ENCODE peak calls at places on chromosomes 16 and 17, in eight cellular contexts. One of them, this sample, is unnamed.
A peak's percentile ranks its signal among the peaks of the same experiment; 100 is the strongest.

GRCh38 chr16:50568187-50568830 is 20.1 kb downstream of the NKD1 start:
- DNase-seq in astrocyte: no peak
- DNase-seq in fibroblast of lung: no peak
- DNase-seq in CD4-positive, CD25-positive, alpha-beta regulatory T cell: no peak
- DNase-seq in lung: no peak
- DNase-seq in pancreas: no peak
- DNase-seq in lower lobe of right lung: no peak
- DNase-seq in endodermal cell: no peak
- DNase-seq in this sample: no peak

GRCh38 chr17:303161-303560 is 49.4 kb downstream of the RPH3AL start:
- DNase-seq in astrocyte: no peak
- DNase-seq in fibroblast of lung: no peak
- DNase-seq in CD4-positive, CD25-positive, alpha-beta regulatory T cell: no peak
- DNase-seq in lung: no peak
- DNase-seq in pancreas: peak; percentile 9
- DNase-seq in lower lobe of right lung: peak; percentile 22
- DNase-seq in endodermal cell: no peak
- DNase-seq in this sample: no peak

GRCh38 chr16:11181889-11182279 is 74.1 kb downstream of the SOCS1 start:
- DNase-seq in astrocyte: peak; percentile 12
- DNase-seq in fibroblast of lung: peak; percentile 29
- DNase-seq in CD4-positive, CD25-positive, alpha-beta regulatory T cell: no peak
- DNase-seq in lung: no peak
- DNase-seq in pancreas: no peak
- DNase-seq in lower lobe of right lung: peak; percentile 65
- DNase-seq in endodermal cell: no peak
- DNase-seq in this sample: no peak

GRCh38 chr16:2935418-2935817 is 23.7 kb downstream of the FLYWCH1 start:
- DNase-seq in astrocyte: no peak
- DNase-seq in fibroblast of lung: no peak
- DNase-seq in CD4-positive, CD25-positive, alpha-beta regulatory T cell: no peak
- DNase-seq in lung: no peak
- DNase-seq in pancreas: no peak
- DNase-seq in lower lobe of right lung: no peak
- DNase-seq in endodermal cell: no peak
- DNase-seq in this sample: no peak

GRCh38 chr16:1906846-1907165 is 11.4 kb downstream of the HS3ST6 start:
- DNase-seq in astrocyte: no peak
- DNase-seq in fibroblast of lung: no peak
- DNase-seq in CD4-positive, CD25-positive, alpha-beta regulatory T cell: no peak
- DNase-seq in lung: no peak
- DNase-seq in pancreas: no peak
- DNase-seq in lower lobe of right lung: no peak
- DNase-seq in endodermal cell: no peak
- DNase-seq in this sample: no peak

GRCh38 chr16:85585762-85586161 is 27.4 kb upstream of the GSE1 start:
- DNase-seq in astrocyte: no peak
- DNase-seq in fibroblast of lung: no peak
- DNase-seq in CD4-positive, CD25-positive, alpha-beta regulatory T cell: no peak
- DNase-seq in lung: no peak
- DNase-seq in pancreas: no peak
- DNase-seq in lower lobe of right lung: no peak
- DNase-seq in endodermal cell: no peak
- DNase-seq in this sample: no peak

GRCh38 chr17:79214940-79215604 is 140.4 kb downstream of the ENGASE start:
- DNase-seq in astrocyte: no peak
- DNase-seq in fibroblast of lung: no peak
- DNase-seq in CD4-positive, CD25-positive, alpha-beta regulatory T cell: no peak
- DNase-seq in lung: no peak
- DNase-seq in pancreas: no peak
- DNase-seq in lower lobe of right lung: no peak
- DNase-seq in endodermal cell: peak; percentile 60
- DNase-seq in this sample: no peak

GRCh38 chr17:50102164-50102991 is 7.2 kb downstream of the PDK2 start:
- DNase-seq in astrocyte: no peak
- DNase-seq in fibroblast of lung: no peak
- DNase-seq in CD4-positive, CD25-positive, alpha-beta regulatory T cell: no peak
- DNase-seq in lung: peak; percentile 79
- DNase-seq in pancreas: peak; percentile 90
- DNase-seq in lower lobe of right lung: peak; percentile 89
- DNase-seq in endodermal cell: no peak
- DNase-seq in this sample: no peak

GRCh38 chr17:48740537-48740936 is 12.0 kb upstream of the HOXB13 start:
- DNase-seq in astrocyte: no peak
- DNase-seq in fibroblast of lung: no peak
- DNase-seq in CD4-positive, CD25-positive, alpha-beta regulatory T cell: no peak
- DNase-seq in lung: no peak
- DNase-seq in pancreas: no peak
- DNase-seq in lower lobe of right lung: no peak
- DNase-seq in endodermal cell: no peak
- DNase-seq in this sample: no peak

GRCh38 chr17:56174421-56174820 is 21.1 kb downstream of the ANKFN1 start:
- DNase-seq in astrocyte: no peak
- DNase-seq in fibroblast of lung: no peak
- DNase-seq in CD4-positive, CD25-positive, alpha-beta regulatory T cell: no peak
- DNase-seq in lung: no peak
- DNase-seq in pancreas: no peak
- DNase-seq in lower lobe of right lung: no peak
- DNase-seq in endodermal cell: no peak
- DNase-seq in this sample: no peak

GRCh38 chr17:4657678-4658077 is 16.2 kb upstream of the ALOX15 start:
- DNase-seq in astrocyte: peak; percentile 10
- DNase-seq in fibroblast of lung: peak; percentile 23
- DNase-seq in CD4-positive, CD25-positive, alpha-beta regulatory T cell: no peak
- DNase-seq in lung: no peak
- DNase-seq in pancreas: no peak
- DNase-seq in lower lobe of right lung: no peak
- DNase-seq in endodermal cell: no peak
- DNase-seq in this sample: no peak

GRCh38 chr17:36827056-36827455 is 110.2 kb upstream of the LHX1 start:
- DNase-seq in astrocyte: no peak
- DNase-seq in fibroblast of lung: no peak
- DNase-seq in CD4-positive, CD25-positive, alpha-beta regulatory T cell: no peak
- DNase-seq in lung: no peak
- DNase-seq in pancreas: no peak
- DNase-seq in lower lobe of right lung: no peak
- DNase-seq in endodermal cell: peak; percentile 70
- DNase-seq in this sample: no peak

GRCh38 chr16:54939537-54940278 is 9.0 kb downstream of the IRX5 start:
- DNase-seq in astrocyte: no peak
- DNase-seq in fibroblast of lung: peak; percentile 3
- DNase-seq in CD4-positive, CD25-positive, alpha-beta regulatory T cell: no peak
- DNase-seq in lung: no peak
- DNase-seq in pancreas: no peak
- DNase-seq in lower lobe of right lung: peak; percentile 57
- DNase-seq in endodermal cell: peak; percentile 79
- DNase-seq in this sample: no peak

GRCh38 chr17:79988163-79988971 is 47.3 kb downstream of the TBC1D16 start:
- DNase-seq in astrocyte: peak; percentile 73
- DNase-seq in fibroblast of lung: peak; percentile 81
- DNase-seq in CD4-positive, CD25-positive, alpha-beta regulatory T cell: no peak
- DNase-seq in lung: no peak
- DNase-seq in pancreas: peak; percentile 47
- DNase-seq in lower lobe of right lung: peak; percentile 47
- DNase-seq in endodermal cell: no peak
- DNase-seq in this sample: no peak

GRCh38 chr17:64146418-64147109 is 16.6 kb upstream of the ERN1 start:
- DNase-seq in astrocyte: peak; percentile 60
- DNase-seq in fibroblast of lung: peak; percentile 72
- DNase-seq in CD4-positive, CD25-positive, alpha-beta regulatory T cell: peak; percentile 36
- DNase-seq in lung: peak; percentile 64
- DNase-seq in pancreas: peak; percentile 76
- DNase-seq in lower lobe of right lung: peak; percentile 78
- DNase-seq in endodermal cell: peak; percentile 81
- DNase-seq in this sample: no peak

DNA sequence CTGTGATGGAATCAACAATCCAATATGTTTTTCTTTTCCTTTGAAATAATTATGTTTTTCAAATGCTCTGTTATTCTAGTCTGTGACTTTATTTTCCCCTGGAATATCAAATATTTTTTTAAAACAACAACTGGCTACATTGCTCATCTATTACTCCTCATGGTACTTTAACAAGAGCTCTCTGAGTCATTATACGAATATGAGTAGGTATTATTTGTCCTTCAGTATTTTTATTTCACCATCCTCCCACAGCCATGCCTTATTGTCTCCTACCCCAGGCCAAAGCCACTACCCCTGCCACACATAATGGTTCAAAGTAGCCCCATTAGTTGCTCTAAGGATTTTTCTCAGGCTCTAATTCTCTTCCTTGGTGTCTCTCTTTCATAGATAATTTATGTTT is 1572.3 kb downstream of the CDH8 start:
- DNase-seq in astrocyte: no peak
- DNase-seq in fibroblast of lung: no peak
- DNase-seq in CD4-positive, CD25-positive, alpha-beta regulatory T cell: no peak
- DNase-seq in lung: no peak
- DNase-seq in pancreas: no peak
- DNase-seq in lower lobe of right lung: no peak
- DNase-seq in endodermal cell: no peak
- DNase-seq in this sample: no peak
- H3K9me3 ChIP-seq in astrocyte: no peaks in the 10 kb centered on the region
- H3K9me3 ChIP-seq in fibroblast of lung: no peaks in the 10 kb centered on the region
- H3K9me3 ChIP-seq in CD4-positive, CD25-positive, alpha-beta regulatory T cell: peaks cover 2% of the 10 kb centered on the region
- H3K9me3 ChIP-seq in lung: no peaks in the 10 kb centered on the region
- H3K9me3 ChIP-seq in pancreas: no peaks in the 10 kb centered on the region
- H3K9me3 ChIP-seq in lower lobe of right lung: peaks cover 4% of the 10 kb centered on the region
- H3K9me3 ChIP-seq in endodermal cell: no peaks in the 10 kb centered on the region
- H3K9me3 ChIP-seq in this sample: no peaks in the 10 kb centered on the region

DNA sequence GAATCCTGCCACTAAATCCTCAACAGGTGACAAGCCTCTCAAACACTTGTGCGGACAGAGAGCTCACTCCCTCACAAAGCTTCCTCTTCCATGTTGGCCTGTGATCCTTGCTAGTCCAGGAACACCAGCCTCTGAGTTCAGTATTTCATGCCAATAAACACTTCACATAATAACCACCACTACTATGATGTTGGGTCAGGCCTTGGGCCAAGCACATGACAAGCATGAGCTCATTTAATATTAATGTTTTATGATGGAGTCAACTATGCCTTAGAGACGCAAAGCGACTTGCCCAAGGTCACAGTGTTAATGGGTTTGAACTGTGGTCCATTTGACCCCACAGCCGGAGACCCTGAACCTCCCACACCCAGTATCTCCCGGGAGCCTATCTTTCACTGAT is 129.1 kb downstream of the GAS7 start:
- DNase-seq in astrocyte: no peak
- DNase-seq in fibroblast of lung: no peak
- DNase-seq in CD4-positive, CD25-positive, alpha-beta regulatory T cell: no peak
- DNase-seq in lung: no peak
- DNase-seq in pancreas: no peak
- DNase-seq in lower lobe of right lung: no peak
- DNase-seq in endodermal cell: no peak
- DNase-seq in this sample: no peak
- H3K27ac ChIP-seq in astrocyte: no peak overlapping the region
- H3K27ac ChIP-seq in fibroblast of lung: no peak overlapping the region
- H3K27ac ChIP-seq in CD4-positive, CD25-positive, alpha-beta regulatory T cell: no peak overlapping the region
- H3K27ac ChIP-seq in lung: peak overlapping the region; percentile 12
- H3K27ac ChIP-seq in pancreas: no peak overlapping the region
- H3K27ac ChIP-seq in lower lobe of right lung: no peak overlapping the region
- H3K27ac ChIP-seq in endodermal cell: no peak overlapping the region
- H3K27ac ChIP-seq in this sample: peak overlapping the region; percentile 58

GRCh38 chr17:43582426-43582825 is 36.3 kb upstream of the ETV4 start:
- DNase-seq in astrocyte: no peak
- DNase-seq in fibroblast of lung: no peak
- DNase-seq in CD4-positive, CD25-positive, alpha-beta regulatory T cell: no peak
- DNase-seq in lung: no peak
- DNase-seq in pancreas: no peak
- DNase-seq in lower lobe of right lung: no peak
- DNase-seq in endodermal cell: no peak
- DNase-seq in this sample: no peak

GRCh38 chr17:43581130-43581529 is 35.0 kb upstream of the ETV4 start:
- DNase-seq in astrocyte: no peak
- DNase-seq in fibroblast of lung: no peak
- DNase-seq in CD4-positive, CD25-positive, alpha-beta regulatory T cell: no peak
- DNase-seq in lung: no peak
- DNase-seq in pancreas: no peak
- DNase-seq in lower lobe of right lung: no peak
- DNase-seq in endodermal cell: peak; percentile 29
- DNase-seq in this sample: no peak

GRCh38 chr17:43579570-43580140 is 33.5 kb upstream of the ETV4 start:
- DNase-seq in astrocyte: peak; percentile 98
- DNase-seq in fibroblast of lung: peak; percentile 98
- DNase-seq in CD4-positive, CD25-positive, alpha-beta regulatory T cell: no peak
- DNase-seq in lung: no peak
- DNase-seq in pancreas: no peak
- DNase-seq in lower lobe of right lung: no peak
- DNase-seq in endodermal cell: no peak
- DNase-seq in this sample: no peak

GRCh38 chr17:43583332-43583731 is 37.2 kb upstream of the ETV4 start:
- DNase-seq in astrocyte: no peak
- DNase-seq in fibroblast of lung: no peak
- DNase-seq in CD4-positive, CD25-positive, alpha-beta regulatory T cell: no peak
- DNase-seq in lung: no peak
- DNase-seq in pancreas: no peak
- DNase-seq in lower lobe of right lung: no peak
- DNase-seq in endodermal cell: no peak
- DNase-seq in this sample: no peak

GRCh38 chr17:43581581-43581980 is 35.4 kb upstream of the ETV4 start:
- DNase-seq in astrocyte: no peak
- DNase-seq in fibroblast of lung: no peak
- DNase-seq in CD4-positive, CD25-positive, alpha-beta regulatory T cell: no peak
- DNase-seq in lung: no peak
- DNase-seq in pancreas: no peak
- DNase-seq in lower lobe of right lung: no peak
- DNase-seq in endodermal cell: no peak
- DNase-seq in this sample: no peak
- H3K9me3 ChIP-seq in astrocyte: no peaks in the 10 kb centered on the region
- H3K9me3 ChIP-seq in fibroblast of lung: no peaks in the 10 kb centered on the region
- H3K9me3 ChIP-seq in CD4-positive, CD25-positive, alpha-beta regulatory T cell: no peaks in the 10 kb centered on the region
- H3K9me3 ChIP-seq in lung: no peaks in the 10 kb centered on the region
- H3K9me3 ChIP-seq in pancreas: no peaks in the 10 kb centered on the region
- H3K9me3 ChIP-seq in lower lobe of right lung: no peaks in the 10 kb centered on the region
- H3K9me3 ChIP-seq in endodermal cell: no peaks in the 10 kb centered on the region
- H3K9me3 ChIP-seq in this sample: no peaks in the 10 kb centered on the region

GRCh38 chr17:72916991-72917390 is 175.5 kb downstream of the SLC39A11 start:
- DNase-seq in astrocyte: no peak
- DNase-seq in fibroblast of lung: no peak
- DNase-seq in CD4-positive, CD25-positive, alpha-beta regulatory T cell: no peak
- DNase-seq in lung: no peak
- DNase-seq in pancreas: no peak
- DNase-seq in lower lobe of right lung: no peak
- DNase-seq in endodermal cell: no peak
- DNase-seq in this sample: no peak

GRCh38 chr17:72915631-72916081 is 176.8 kb downstream of the SLC39A11 start:
- DNase-seq in astrocyte: no peak
- DNase-seq in fibroblast of lung: no peak
- DNase-seq in CD4-positive, CD25-positive, alpha-beta regulatory T cell: no peak
- DNase-seq in lung: no peak
- DNase-seq in pancreas: no peak
- DNase-seq in lower lobe of right lung: no peak
- DNase-seq in endodermal cell: no peak
- DNase-seq in this sample: no peak

DNA sequence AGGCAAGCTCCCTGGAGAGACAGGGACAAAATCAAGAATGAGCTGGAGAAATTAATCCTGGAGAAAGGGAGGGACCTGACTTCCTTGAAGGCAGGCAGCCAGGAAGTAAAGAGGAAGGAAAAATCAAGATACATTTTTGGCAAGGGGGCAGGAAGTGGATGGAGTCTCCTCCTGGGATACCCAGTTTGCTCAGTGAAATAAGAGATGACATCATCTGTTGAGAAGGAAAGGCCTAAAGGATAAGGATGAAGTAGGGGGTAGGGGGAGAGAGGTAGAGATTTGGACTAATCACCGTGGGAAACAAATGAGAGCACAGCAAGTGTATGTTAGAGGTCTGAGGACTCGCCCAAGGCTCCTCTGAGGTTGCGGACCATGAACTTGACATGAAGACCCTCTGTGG is 179.2 kb downstream of the SLC39A11 start:
- DNase-seq in astrocyte: no peak
- DNase-seq in fibroblast of lung: no peak
- DNase-seq in CD4-positive, CD25-positive, alpha-beta regulatory T cell: no peak
- DNase-seq in lung: no peak
- DNase-seq in pancreas: no peak
- DNase-seq in lower lobe of right lung: no peak
- DNase-seq in endodermal cell: no peak
- DNase-seq in this sample: no peak
- H3K27ac ChIP-seq in astrocyte: no peak overlapping the region
- H3K27ac ChIP-seq in fibroblast of lung: no peak overlapping the region
- H3K27ac ChIP-seq in CD4-positive, CD25-positive, alpha-beta regulatory T cell: no peak overlapping the region
- H3K27ac ChIP-seq in lung: no peak overlapping the region
- H3K27ac ChIP-seq in pancreas: no peak overlapping the region
- H3K27ac ChIP-seq in lower lobe of right lung: no peak overlapping the region
- H3K27ac ChIP-seq in endodermal cell: no peak overlapping the region
- H3K27ac ChIP-seq in this sample: no peak overlapping the region